ENCODE peak calls at places on chromosomes 5 and 9, in nine cellular contexts. Q is astrocyte of the spinal cord, F is T-helper 2 cell, M is AG10803, O is choroid plexus epithelial cell, T is iris pigment epithelial cell, Z is neuronal stem cell, R is mesothelial cell of epicardium, D is HT1080. L is an unnamed sample.

GRCh38 chr5:133509742-133510079 is 102.6 kb downstream of the FSTL4 start:
- DNase-seq in Q (no peak), F (no peak), M (no peak), O (no peak), T (no peak), Z (no peak), R (no peak), D (no peak), L (no peak)

GRCh38 chr5:115854139-115854538 is 12.4 kb downstream of the AP3S1 start:
- DNase-seq in Q (no peak), F (no peak), M (no peak), O (no peak), T (no peak), Z (no peak), R (no peak), D (no peak), L (no peak)

GRCh38 chr5:6328173-6328572 is 50.2 kb downstream of the MED10 start:
- DNase-seq in Q (peak), F (no peak), M (peak), O (peak), T (peak), Z (peak), R (peak), D (peak), L (no peak)

GRCh38 chr5:98308960-98309359 is 464.5 kb upstream of the RGMB start:
- DNase-seq in Q (peak), F (no peak), M (no peak), O (peak), T (peak), Z (no peak), R (no peak), D (peak), L (no peak)

GRCh38 chr9:16136961-16137360 is 584.1 kb downstream of the CCDC171 start:
- DNase-seq in Q (peak), F (no peak), M (peak), O (peak), T (peak), Z (no peak), R (no peak), D (peak), L (peak)

GRCh38 chr5:173888473-173889135 is 455 bp downstream of the CPEB4 start:
- DNase-seq in Q (no peak), F (peak), M (peak), O (peak), T (no peak), Z (no peak), R (no peak), D (no peak), L (no peak)

GRCh38 chr5:113059232-113059805 is 82.7 kb downstream of the DCP2 start:
- DNase-seq in Q (peak), F (no peak), M (peak), O (peak), T (no peak), Z (no peak), R (no peak), D (no peak), L (peak)

GRCh38 chr5:178284095-178284675 is 51.6 kb upstream of the PHYKPL start:
- DNase-seq in Q (peak), F (no peak), M (no peak), O (peak), T (peak), Z (no peak), R (no peak), D (no peak), L (no peak)

GRCh38 chr9:77421506-77422265 is 226.4 kb downstream of the GNA14 start:
- DNase-seq in Q (peak), F (no peak), M (no peak), O (peak), T (peak), Z (no peak), R (no peak), D (peak), L (no peak)

GRCh38 chr5:177296581-177296980 is 6.9 kb downstream of the RAB24 start:
- DNase-seq in Q (no peak), F (no peak), M (no peak), O (no peak), T (no peak), Z (no peak), R (no peak), D (no peak), L (no peak)

GRCh38 chr5:431001-431710 is 11.8 kb upstream of the EXOC3 start:
- DNase-seq in Q (peak), F (no peak), M (peak), O (peak), T (peak), Z (peak), R (no peak), D (peak), L (no peak)

GRCh38 chr5:54480296-54480695 is 24.8 kb downstream of the HSPB3 start:
- DNase-seq in Q (no peak), F (no peak), M (peak), O (peak), T (no peak), Z (no peak), R (no peak), D (no peak), L (no peak)

GRCh38 chr9:135488527-135488926 is 8.9 kb downstream of the PPP1R26 start:
- DNase-seq in Q (no peak), F (no peak), M (no peak), O (no peak), T (no peak), Z (no peak), R (no peak), D (no peak), L (no peak)

GRCh38 chr9:108316066-108316465 is 539.7 kb downstream of the ACTL7B start:
- DNase-seq in Q (no peak), F (no peak), M (peak), O (no peak), T (no peak), Z (no peak), R (no peak), D (no peak), L (no peak)

GRCh38 chr5:72234265-72234700 is 85.8 kb downstream of the MRPS27 start:
- DNase-seq in Q (peak), F (no peak), M (peak), O (peak), T (peak), Z (no peak), R (no peak), D (peak), L (no peak)

GRCh38 chr5:41797672-41798071 is 72.6 kb downstream of the OXCT1 start:
- DNase-seq in Q (no peak), F (no peak), M (no peak), O (no peak), T (no peak), Z (no peak), R (no peak), D (no peak), L (no peak)

GRCh38 chr5:50667653-50668403 is 1.4 kb downstream of the PARP8 start:
- DNase-seq in Q (peak), F (peak), M (peak), O (peak), T (peak), Z (peak), R (peak), D (peak), L (no peak)

GRCh38 chr9:133199648-133200321 is 9.3 kb downstream of the OBP2B start:
- DNase-seq in Q (no peak), F (no peak), M (peak), O (no peak), T (peak), Z (no peak), R (no peak), D (no peak), L (no peak)

GRCh38 chr5:64811050-64811640 is 42.4 kb downstream of the CWC27 start:
- DNase-seq in Q (peak), F (no peak), M (peak), O (peak), T (peak), Z (peak), R (no peak), D (peak), L (peak)

GRCh38 chr5:82662340-82662739 is 384.2 kb upstream of the RPS23 start:
- DNase-seq in Q (no peak), F (no peak), M (no peak), O (peak), T (no peak), Z (no peak), R (no peak), D (no peak), L (peak)

GRCh38 chr9:133429216-133429613 is 7.0 kb downstream of the ADAMTS13 start:
- DNase-seq in Q (no peak), F (no peak), M (no peak), O (no peak), T (no peak), Z (no peak), R (no peak), D (no peak), L (no peak)

GRCh38 chr9:2768330-2768729 is 51.0 kb downstream of the KCNV2 start:
- DNase-seq in Q (no peak), F (no peak), M (no peak), O (no peak), T (no peak), Z (no peak), R (no peak), D (no peak), L (no peak)

GRCh38 chr5:149904977-149905376 is 39.6 kb downstream of the PDE6A start:
- DNase-seq in Q (no peak), F (no peak), M (no peak), O (no peak), T (no peak), Z (no peak), R (no peak), D (peak), L (no peak)

GRCh38 chr5:1795931-1796330 is 3.7 kb downstream of the MRPL36 start:
- DNase-seq in Q (no peak), F (no peak), M (no peak), O (no peak), T (no peak), Z (no peak), R (no peak), D (no peak), L (no peak)